ENCODE peak calls at places on chromosome 15, in six cellular contexts. T, Y, K, V, G and R are unnamed samples. For H3K4me1, the result is how much of the 10 kb centered on the place peaks cover.

GRCh38 chr15:52254331-52254730 is 41.3 kb downstream of the MYO5C start:
- DNase-seq in T (no peak), Y (no peak), K (peak), V (no peak), G (no peak), R (no peak)

GRCh38 chr15:39756806-39757522 is 25.7 kb downstream of the FSIP1 start:
- DNase-seq in T (no peak), Y (no peak), K (peak), V (no peak), G (peak), R (no peak)

GRCh38 chr15:52810346-52810745 is 20.2 kb upstream of the ONECUT1 start:
- DNase-seq in T (no peak), Y (no peak), K (no peak), V (no peak), G (no peak), R (no peak)

GRCh38 chr15:31275331-31276262 is 51.0 kb upstream of the KLF13 start:
- DNase-seq in T (no peak), Y (no peak), K (no peak), V (peak), G (no peak), R (no peak)

GRCh38 chr15:73694419-73694818 is 10.2 kb downstream of the CD276 start:
- DNase-seq in T (no peak), Y (no peak), K (no peak), V (no peak), G (peak), R (peak)

GRCh38 chr15:25863067-25863967 is at the start of gene ATP10A:
- DNase-seq in T (peak), Y (peak), K (no peak), V (no peak), G (peak), R (peak)

GRCh38 chr15:89172921-89173320 is 48.5 kb downstream of the RLBP1 start:
- DNase-seq in T (no peak), Y (no peak), K (no peak), V (no peak), G (no peak), R (no peak)

GRCh38 chr15:55853134-55853533 is 110.2 kb upstream of the PRTG start:
- DNase-seq in T (no peak), Y (no peak), K (no peak), V (no peak), G (no peak), R (no peak)

GRCh38 chr15:70559223-70559823 is 204.0 kb downstream of the UACA start:
- DNase-seq in T (peak), Y (peak), K (peak), V (peak), G (peak), R (peak)

GRCh38 chr15:57878573-57878972 is 172.1 kb downstream of the POLR2M start:
- DNase-seq in T (no peak), Y (no peak), K (no peak), V (no peak), G (no peak), R (no peak)

GRCh38 chr15:73927476-73928240 is 1.4 kb downstream of the LOXL1 start:
- DNase-seq in T (peak), Y (peak), K (no peak), V (peak), G (peak), R (peak)

GRCh38 chr15:57323806-57324589 is 52.3 kb upstream of the CGNL1 start:
- DNase-seq in T (peak), Y (no peak), K (peak), V (peak), G (peak), R (no peak)

GRCh38 chr15:52076889-52077781 is 35.4 kb downstream of the BCL2L10 start:
- DNase-seq in T (no peak), Y (no peak), K (no peak), V (peak), G (peak), R (no peak)

GRCh38 chr15:57395292-57395691 is 19.0 kb downstream of the CGNL1 start:
- DNase-seq in T (no peak), Y (no peak), K (no peak), V (no peak), G (peak), R (no peak)

GRCh38 chr15:49187537-49188245 is 17.6 kb downstream of the GALK2 start:
- DNase-seq in T (no peak), Y (no peak), K (no peak), V (no peak), G (peak), R (no peak)

GRCh38 chr15:35979608-35980007 is 433.6 kb upstream of the DPH6 start:
- DNase-seq in T (no peak), Y (no peak), K (no peak), V (no peak), G (peak), R (no peak)

GRCh38 chr15:31487811-31488436 is 161.3 kb downstream of the KLF13 start:
- DNase-seq in T (peak), Y (no peak), K (peak), V (peak), G (peak), R (no peak)

GRCh38 chr15:91884604-91885003 is 31.1 kb downstream of the SLCO3A1 start:
- DNase-seq in T (no peak), Y (no peak), K (no peak), V (no peak), G (peak), R (no peak)

GRCh38 chr15:76177491-76178040 is 117.8 kb downstream of the TMEM266 start:
- DNase-seq in T (no peak), Y (peak), K (no peak), V (no peak), G (peak), R (no peak)

GRCh38 chr15:48292458-48292857 is 38.8 kb upstream of the DUT start:
- DNase-seq in T (no peak), Y (no peak), K (no peak), V (no peak), G (no peak), R (no peak)

GRCh38 chr15:88799341-88799740 is 3.9 kb upstream of the ACAN start:
- DNase-seq in T (no peak), Y (no peak), K (no peak), V (no peak), G (no peak), R (no peak)

DNA sequence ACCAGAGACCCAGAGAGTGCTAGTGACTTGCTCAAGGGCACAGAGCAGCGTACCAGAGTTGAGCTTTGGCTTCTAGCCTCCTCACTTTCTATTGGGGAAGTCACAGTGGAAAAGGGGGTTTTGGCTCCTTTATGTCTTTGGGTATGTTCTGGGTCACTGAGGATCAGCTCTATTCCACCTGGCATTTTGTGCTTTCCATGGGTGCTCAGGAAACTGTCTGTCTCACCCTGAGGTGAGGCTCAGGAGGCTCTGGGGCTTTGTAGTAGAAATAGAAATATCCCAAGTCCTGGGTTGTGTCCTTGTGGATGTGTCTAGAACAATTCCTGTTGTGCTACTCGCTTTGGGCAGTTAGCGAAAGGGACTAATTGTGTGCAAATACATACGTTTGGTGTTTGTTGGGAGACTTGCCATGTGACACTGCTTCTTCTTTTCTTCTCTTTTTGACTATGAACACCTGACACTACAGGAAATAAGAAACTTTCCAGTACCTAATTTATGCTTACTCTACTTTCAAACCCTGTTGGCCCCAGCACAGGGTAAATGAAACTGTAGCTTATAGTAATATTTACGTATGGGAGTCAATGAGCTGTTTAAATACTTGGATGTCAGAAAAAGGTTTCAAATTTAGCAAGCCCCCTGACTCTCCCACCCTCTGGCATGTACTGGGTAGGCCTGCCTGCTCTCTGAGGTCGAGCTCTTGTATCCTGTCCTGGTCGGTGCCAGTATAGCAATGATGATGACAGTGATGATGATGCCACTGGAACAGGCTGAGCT is 35.6 kb downstream of the SMAD3 start:
- DNase-seq in T (no peak), Y (no peak), K (peak), V (no peak), G (no peak), R (no peak)
- H3K27ac ChIP-seq in T (no peak), Y (peak), K (peak), V (peak), G (peak), R (no peak)

GRCh38 chr15:77456746-77457618 is 36.3 kb downstream of the HMG20A start:
- DNase-seq in T (no peak), Y (no peak), K (no peak), V (no peak), G (peak), R (no peak)

GRCh38 chr15:77455696-77456293 is 35.1 kb downstream of the HMG20A start:
- DNase-seq in T (no peak), Y (no peak), K (no peak), V (no peak), G (peak), R (no peak)

GRCh38 chr15:77454265-77454664 is 33.6 kb downstream of the HMG20A start:
- DNase-seq in T (no peak), Y (no peak), K (no peak), V (no peak), G (peak), R (no peak)

GRCh38 chr15:77454956-77455355 is 34.3 kb downstream of the HMG20A start:
- DNase-seq in T (no peak), Y (no peak), K (no peak), V (no peak), G (no peak), R (no peak)

GRCh38 chr15:77457619-77458265 is 37.1 kb downstream of the HMG20A start:
- DNase-seq in T (no peak), Y (no peak), K (peak), V (no peak), G (peak), R (no peak)
- H3K4me1 ChIP-seq in T (under half), Y (under half), K (under half), V (under half), G (under half), R (under half)

GRCh38 chr15:99453646-99454045 is 112.1 kb upstream of the MEF2A start:
- DNase-seq in T (no peak), Y (no peak), K (no peak), V (peak), G (no peak), R (no peak)

GRCh38 chr15:99454941-99455795 is 110.6 kb upstream of the MEF2A start:
- DNase-seq in T (no peak), Y (peak), K (no peak), V (peak), G (peak), R (peak)

GRCh38 chr15:99452728-99453643 is 112.8 kb upstream of the MEF2A start:
- DNase-seq in T (no peak), Y (peak), K (no peak), V (peak), G (peak), R (peak)

GRCh38 chr15:99455796-99456160 is 110.0 kb upstream of the MEF2A start:
- DNase-seq in T (no peak), Y (no peak), K (no peak), V (no peak), G (no peak), R (no peak)

GRCh38 chr15:99454107-99454809 is 111.5 kb upstream of the MEF2A start:
- DNase-seq in T (no peak), Y (no peak), K (no peak), V (no peak), G (no peak), R (peak)
- H3K27ac ChIP-seq in T (no peak), Y (peak), K (no peak), V (peak), G (peak), R (peak)

GRCh38 chr15:93070901-93071300 is 18.1 kb downstream of the RGMA start:
- DNase-seq in T (no peak), Y (no peak), K (no peak), V (no peak), G (no peak), R (no peak)
- H3K4me1 ChIP-seq in T (under half), Y (half or more), K (under half), V (under half), G (under half), R (under half)

DNA sequence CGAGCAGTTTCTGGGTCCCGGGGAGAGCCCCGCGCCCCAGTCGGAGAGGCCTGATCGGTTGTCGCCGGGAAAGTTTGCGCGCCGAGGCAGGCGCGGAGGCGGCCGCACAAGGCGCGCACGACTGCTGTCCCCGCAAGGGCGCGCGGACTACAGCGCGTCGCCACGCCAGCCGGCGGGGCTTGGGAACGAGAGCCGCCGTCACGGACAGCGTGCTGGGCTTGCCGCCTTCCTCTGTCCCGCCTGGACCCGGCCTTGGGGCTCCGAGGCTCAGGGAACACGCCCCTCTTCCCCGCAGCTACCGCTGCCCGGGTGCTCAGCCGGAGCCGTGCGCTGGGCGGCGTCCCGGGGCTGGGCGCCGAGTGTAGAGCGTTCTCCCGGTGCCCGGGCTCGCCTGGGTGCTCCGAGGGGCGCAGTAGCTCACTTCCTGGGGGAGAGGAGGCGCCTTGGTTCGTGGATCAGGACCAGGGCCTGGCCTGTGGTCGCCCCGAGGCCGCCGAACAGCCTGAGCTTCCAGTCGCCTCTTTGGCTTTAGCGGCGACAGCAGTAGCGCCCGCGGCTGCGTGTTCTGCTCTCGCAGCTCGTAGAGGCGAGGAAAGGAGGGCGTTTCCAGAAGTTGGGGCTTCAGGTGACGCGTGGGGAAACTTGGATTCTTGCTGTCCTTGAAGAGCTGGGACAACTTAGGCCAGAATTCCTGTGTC is 226.6 kb upstream of the C2CD4B start:
- DNase-seq in T (peak), Y (peak), K (peak), V (peak), G (peak), R (peak)
- H3K27ac ChIP-seq in T (no peak), Y (peak), K (no peak), V (peak), G (peak), R (peak)

GRCh38 chr15:75029378-75030022 is 6.1 kb downstream of the PPCDC start:
- DNase-seq in T (peak), Y (peak), K (peak), V (peak), G (peak), R (peak)

GRCh38 chr15:75030424-75030823 is 7.0 kb downstream of the PPCDC start:
- DNase-seq in T (no peak), Y (no peak), K (no peak), V (no peak), G (no peak), R (no peak)

GRCh38 chr15:75030023-75030413 is 6.6 kb downstream of the PPCDC start:
- DNase-seq in T (no peak), Y (peak), K (no peak), V (no peak), G (peak), R (peak)

GRCh38 chr15:75027551-75027950 is 4.2 kb downstream of the PPCDC start:
- DNase-seq in T (no peak), Y (no peak), K (no peak), V (no peak), G (no peak), R (no peak)

DNA sequence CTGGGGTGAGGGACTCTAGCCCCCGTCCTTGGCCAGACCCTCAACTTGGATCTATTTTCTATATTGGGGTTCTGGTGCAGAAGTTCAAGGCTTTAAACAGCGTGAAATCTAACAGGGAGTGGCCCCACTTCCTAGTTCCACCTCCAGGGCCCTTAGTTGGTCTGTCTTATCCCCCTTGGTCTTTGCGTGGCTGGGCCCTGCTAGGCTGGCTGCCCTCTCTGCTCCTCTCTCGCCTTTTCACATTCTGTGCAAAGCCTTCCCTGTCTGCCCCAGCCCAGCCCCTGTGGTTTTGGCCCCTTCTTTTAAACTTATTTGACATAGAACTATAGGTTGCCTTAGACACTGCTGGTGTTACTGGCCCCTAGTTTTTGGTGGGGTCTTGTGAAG is 5.6 kb downstream of the PPCDC start:
- DNase-seq in T (no peak), Y (no peak), K (no peak), V (no peak), G (no peak), R (no peak)
- H3K4me1 ChIP-seq in T (under half), Y (under half), K (half or more), V (under half), G (under half), R (under half)

GRCh38 chr15:60589728-60590127 is 110.8 kb upstream of the ICE2 start:
- DNase-seq in T (no peak), Y (no peak), K (no peak), V (no peak), G (peak), R (no peak)
- H3K27ac ChIP-seq in T (no peak), Y (no peak), K (no peak), V (no peak), G (no peak), R (no peak)

DNA sequence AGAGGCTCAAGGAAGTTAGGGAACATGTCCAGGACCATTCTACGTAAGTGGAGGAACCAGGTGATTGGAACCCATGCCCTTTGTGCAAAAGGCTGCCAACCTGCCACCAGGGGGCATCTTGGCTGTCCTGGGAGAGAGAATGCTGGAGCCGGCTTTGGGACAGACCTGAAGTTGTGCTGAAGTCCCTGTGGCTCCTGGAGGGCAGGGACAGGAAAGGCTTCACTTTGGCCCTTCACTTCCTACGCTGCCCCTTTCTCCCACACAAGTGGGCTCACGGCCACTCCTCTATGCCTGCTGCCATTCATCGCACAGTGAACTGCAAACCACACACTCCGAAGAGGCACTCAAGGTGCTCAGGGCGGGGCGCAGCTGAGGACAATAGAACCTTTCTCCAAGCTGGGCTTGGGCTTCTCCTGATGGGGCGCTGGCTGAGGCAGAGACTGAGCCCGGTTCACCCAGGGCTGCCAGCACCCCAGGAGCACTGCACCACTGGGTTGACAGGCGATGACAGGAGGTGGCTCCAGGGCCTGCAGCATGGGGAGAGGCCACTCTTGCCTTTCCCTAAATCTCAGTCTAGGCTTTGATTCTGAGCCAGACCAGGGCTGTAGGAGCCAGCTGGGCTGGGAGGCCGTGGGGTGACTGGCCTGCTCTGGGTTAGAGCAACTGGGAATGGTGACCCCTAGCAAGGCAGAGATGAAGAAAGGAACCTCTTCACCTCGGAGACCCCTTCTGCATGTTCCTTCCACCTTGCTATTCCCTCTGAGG is 8.4 kb downstream of the SHF start:
- DNase-seq in T (peak), Y (no peak), K (peak), V (peak), G (no peak), R (no peak)
- H3K4me1 ChIP-seq in T (under half), Y (under half), K (under half), V (under half), G (under half), R (under half)